ENCODE peak calls at places on chromosomes 5 and 9, in four cellular contexts. One of them, this sample, is unnamed.

GRCh38 chr5:53161876-53162275 is 52.3 kb upstream of the MOCS2 start:
- DNase-seq in mammary epithelial cell: peak; percentile 70
- DNase-seq in MM.1S: no peak
- DNase-seq in hepatocyte: no peak
- DNase-seq in this sample: no peak

GRCh38 chr5:19855031-19855430 is 133.0 kb downstream of the CDH18 start:
- DNase-seq in mammary epithelial cell: peak; percentile 72
- DNase-seq in MM.1S: no peak
- DNase-seq in hepatocyte: no peak
- DNase-seq in this sample: no peak

GRCh38 chr9:135278586-135278985 is 191.1 kb downstream of the OLFM1 start:
- DNase-seq in mammary epithelial cell: no peak
- DNase-seq in MM.1S: no peak
- DNase-seq in hepatocyte: no peak
- DNase-seq in this sample: no peak

GRCh38 chr9:129610473-129611301 is 10.2 kb downstream of the C9orf50 start:
- DNase-seq in mammary epithelial cell: peak; percentile 37
- DNase-seq in MM.1S: peak; percentile 72
- DNase-seq in hepatocyte: peak; percentile 91
- DNase-seq in this sample: peak; percentile 91

GRCh38 chr9:4603830-4604229 is 58.3 kb upstream of the PLPP6 start:
- DNase-seq in mammary epithelial cell: no peak
- DNase-seq in MM.1S: no peak
- DNase-seq in hepatocyte: no peak
- DNase-seq in this sample: no peak

GRCh38 chr9:14316574-14317304 is 2.8 kb upstream of the NFIB start:
- DNase-seq in mammary epithelial cell: no peak
- DNase-seq in MM.1S: no peak
- DNase-seq in hepatocyte: no peak
- DNase-seq in this sample: peak; percentile 14

GRCh38 chr5:90940227-90940995 is 381.8 kb downstream of the ADGRV1 start:
- DNase-seq in mammary epithelial cell: peak; percentile 56
- DNase-seq in MM.1S: peak; percentile 58
- DNase-seq in hepatocyte: peak; percentile 80
- DNase-seq in this sample: peak; percentile 74

GRCh38 chr5:2187687-2188086 is 305.0 kb upstream of the IRX4 start:
- DNase-seq in mammary epithelial cell: no peak
- DNase-seq in MM.1S: no peak
- DNase-seq in hepatocyte: no peak
- DNase-seq in this sample: no peak

GRCh38 chr5:179269781-179270543 is 75.3 kb downstream of the ADAMTS2 start:
- DNase-seq in mammary epithelial cell: no peak
- DNase-seq in MM.1S: no peak
- DNase-seq in hepatocyte: no peak
- DNase-seq in this sample: no peak

GRCh38 chr5:55816342-55816741 is 34.8 kb upstream of the IL31RA start:
- DNase-seq in mammary epithelial cell: peak; percentile 65
- DNase-seq in MM.1S: no peak
- DNase-seq in hepatocyte: peak; percentile 18
- DNase-seq in this sample: no peak

GRCh38 chr9:132944294-132945185 is at the start of gene TSC1:
- DNase-seq in mammary epithelial cell: peak; percentile 93
- DNase-seq in MM.1S: peak; percentile 92
- DNase-seq in hepatocyte: peak; percentile 98
- DNase-seq in this sample: peak; percentile 98

GRCh38 chr5:169702726-169703481 is 65.8 kb downstream of the DOCK2 start:
- DNase-seq in mammary epithelial cell: no peak
- DNase-seq in MM.1S: no peak
- DNase-seq in hepatocyte: no peak
- DNase-seq in this sample: peak; percentile 46

GRCh38 chr5:125310749-125311148 is 564.3 kb upstream of the ZNF608 start:
- DNase-seq in mammary epithelial cell: peak; percentile 76
- DNase-seq in MM.1S: no peak
- DNase-seq in hepatocyte: no peak
- DNase-seq in this sample: no peak

GRCh38 chr9:120894404-120895226 is 17.6 kb upstream of the PHF19 start:
- DNase-seq in mammary epithelial cell: no peak
- DNase-seq in MM.1S: no peak
- DNase-seq in hepatocyte: peak; percentile 69
- DNase-seq in this sample: peak; percentile 63

GRCh38 chr5:10441083-10441991 is at the start of gene ROPN1L:
- DNase-seq in mammary epithelial cell: peak; percentile 87
- DNase-seq in MM.1S: peak; percentile 88
- DNase-seq in hepatocyte: peak; percentile 92
- DNase-seq in this sample: peak; percentile 94

GRCh38 chr9:136178061-136178772 is 26.7 kb downstream of the LHX3 start:
- DNase-seq in mammary epithelial cell: no peak
- DNase-seq in MM.1S: no peak
- DNase-seq in hepatocyte: no peak
- DNase-seq in this sample: no peak

GRCh38 chr5:131710391-131710790 is 75.4 kb upstream of the RAPGEF6 start:
- DNase-seq in mammary epithelial cell: no peak
- DNase-seq in MM.1S: no peak
- DNase-seq in hepatocyte: no peak
- DNase-seq in this sample: no peak

GRCh38 chr9:126902160-126902559 is 12.4 kb upstream of the RALGPS1 start:
- DNase-seq in mammary epithelial cell: no peak
- DNase-seq in MM.1S: no peak
- DNase-seq in hepatocyte: no peak
- DNase-seq in this sample: no peak

GRCh38 chr5:120293796-120294195 is 170.3 kb upstream of the PRR16 start:
- DNase-seq in mammary epithelial cell: peak; percentile 76
- DNase-seq in MM.1S: no peak
- DNase-seq in hepatocyte: no peak
- DNase-seq in this sample: no peak

GRCh38 chr9:36039121-36039520 is 2.4 kb downstream of the RECK start:
- DNase-seq in mammary epithelial cell: no peak
- DNase-seq in MM.1S: no peak
- DNase-seq in hepatocyte: no peak
- DNase-seq in this sample: no peak

GRCh38 chr5:132202711-132203463 is 24.8 kb downstream of the P4HA2 start:
- DNase-seq in mammary epithelial cell: no peak
- DNase-seq in MM.1S: no peak
- DNase-seq in hepatocyte: no peak
- DNase-seq in this sample: no peak

GRCh38 chr9:25808554-25808953 is 130.3 kb upstream of the TUSC1 start:
- DNase-seq in mammary epithelial cell: no peak
- DNase-seq in MM.1S: no peak
- DNase-seq in hepatocyte: no peak
- DNase-seq in this sample: no peak
- H3K4me3 ChIP-seq in mammary epithelial cell: no peak overlapping the region
- H3K4me3 ChIP-seq in MM.1S: no peak overlapping the region
- H3K4me3 ChIP-seq in hepatocyte: no peak overlapping the region
- H3K4me3 ChIP-seq in this sample: no peak overlapping the region

DNA sequence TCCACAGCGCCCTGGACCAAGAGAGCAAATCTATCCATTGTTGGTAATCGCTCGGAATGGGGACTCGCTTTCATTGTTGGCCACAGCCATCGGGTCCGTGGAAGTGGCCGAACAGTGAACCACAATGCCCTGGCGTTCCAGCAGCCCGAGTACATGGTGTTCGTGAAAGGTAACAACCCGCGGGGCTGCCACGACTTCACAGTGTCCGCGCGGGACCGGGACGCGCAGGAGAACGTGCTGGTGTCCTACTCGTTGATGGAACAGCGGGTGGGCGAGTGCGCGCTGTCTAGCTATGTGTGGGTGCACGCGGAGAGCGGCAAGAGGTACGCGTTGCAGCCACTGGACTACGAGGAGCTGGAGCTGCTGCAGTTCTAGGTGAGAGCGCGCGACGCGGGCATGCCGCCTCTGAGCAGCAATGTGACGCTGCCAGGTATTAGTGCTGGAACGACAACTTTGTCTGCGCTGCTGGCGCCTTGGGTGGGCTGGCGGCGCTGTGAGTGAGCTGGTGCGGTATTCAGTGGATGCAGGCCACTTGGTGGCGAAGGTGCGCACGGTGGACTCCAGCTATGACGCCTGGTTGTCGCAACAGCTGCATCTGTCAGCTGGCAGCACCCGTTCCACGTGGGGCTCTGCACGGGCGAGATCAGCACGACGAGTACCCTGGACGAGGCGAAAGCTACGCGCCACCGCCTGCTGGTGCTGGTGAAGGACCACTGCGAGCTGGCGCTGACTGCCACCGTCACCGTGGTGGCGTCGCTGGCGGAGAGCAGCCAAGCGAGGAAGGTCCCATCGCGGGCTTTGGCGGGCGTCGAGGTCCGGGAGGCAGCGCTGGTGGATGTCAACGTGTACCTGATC is 6.1 kb upstream of the PCDHA11 start:
- DNase-seq in mammary epithelial cell: no peak
- DNase-seq in MM.1S: no peak
- DNase-seq in hepatocyte: no peak
- DNase-seq in this sample: no peak
- H3K9me3 ChIP-seq in mammary epithelial cell: peaks cover 19% of the 10 kb centered on the region
- H3K9me3 ChIP-seq in MM.1S: no peaks in the 10 kb centered on the region
- H3K9me3 ChIP-seq in hepatocyte: peaks cover 11% of the 10 kb centered on the region
- H3K9me3 ChIP-seq in this sample: peaks cover 5% of the 10 kb centered on the region

DNA sequence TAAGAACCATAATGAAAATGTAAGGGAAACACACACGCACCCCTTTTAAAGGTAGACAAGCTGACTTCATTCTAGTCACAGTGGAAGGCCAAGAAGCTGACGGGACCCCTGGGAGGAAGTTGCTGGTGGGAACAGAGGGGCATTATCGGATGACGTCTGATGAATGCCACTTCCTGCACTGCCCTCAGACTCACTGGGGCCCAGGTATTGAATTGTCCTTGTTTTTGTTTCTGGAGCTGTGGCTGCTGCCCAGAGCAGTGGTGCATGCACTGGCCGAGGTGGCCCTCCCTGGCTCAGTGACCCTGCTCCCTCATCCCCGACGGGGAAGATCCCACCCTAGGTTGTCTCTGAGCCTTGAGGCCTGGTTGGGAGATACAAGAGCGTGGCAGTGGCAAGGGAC is 15.3 kb upstream of the RPL26L1 start:
- DNase-seq in mammary epithelial cell: no peak
- DNase-seq in MM.1S: no peak
- DNase-seq in hepatocyte: no peak
- DNase-seq in this sample: no peak
- H3K79me2 ChIP-seq in mammary epithelial cell: no peaks in the 10 kb centered on the region
- H3K79me2 ChIP-seq in MM.1S: no peaks in the 10 kb centered on the region
- H3K79me2 ChIP-seq in hepatocyte: no peaks in the 10 kb centered on the region
- H3K79me2 ChIP-seq in this sample: no peaks in the 10 kb centered on the region

GRCh38 chr5:149409268-149409948 is 30.3 kb upstream of the IL17B start:
- DNase-seq in mammary epithelial cell: no peak
- DNase-seq in MM.1S: no peak
- DNase-seq in hepatocyte: no peak
- DNase-seq in this sample: no peak
- H3K4me3 ChIP-seq in mammary epithelial cell: no peak overlapping the region
- H3K4me3 ChIP-seq in MM.1S: no peak overlapping the region
- H3K4me3 ChIP-seq in hepatocyte: no peak overlapping the region
- H3K4me3 ChIP-seq in this sample: no peak overlapping the region

DNA sequence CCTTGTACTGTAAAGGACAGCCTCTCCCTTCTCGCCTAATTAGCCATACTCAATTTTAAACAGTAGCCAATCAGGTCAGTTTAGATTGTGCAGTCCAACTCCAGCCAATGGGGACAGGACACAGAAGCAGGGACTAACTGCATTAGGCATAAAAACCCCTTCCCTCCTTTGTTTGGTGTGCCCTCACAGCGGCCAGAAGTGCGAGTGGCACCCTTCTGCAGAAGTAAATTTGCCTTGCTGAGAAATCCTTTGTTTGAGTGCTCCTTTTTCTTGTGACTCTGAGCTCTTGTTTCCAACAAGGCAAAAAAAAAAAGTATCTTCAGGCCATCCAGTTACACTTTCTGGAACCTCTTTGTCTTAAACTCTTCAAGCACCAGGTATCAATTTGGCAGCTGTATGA is 97.4 kb downstream of the FAM114A2 start:
- DNase-seq in mammary epithelial cell: no peak
- DNase-seq in MM.1S: no peak
- DNase-seq in hepatocyte: no peak
- DNase-seq in this sample: no peak
- H3K9me3 ChIP-seq in mammary epithelial cell: peaks cover 23% of the 10 kb centered on the region
- H3K9me3 ChIP-seq in MM.1S: no peaks in the 10 kb centered on the region
- H3K9me3 ChIP-seq in hepatocyte: no peaks in the 10 kb centered on the region
- H3K9me3 ChIP-seq in this sample: no peaks in the 10 kb centered on the region

DNA sequence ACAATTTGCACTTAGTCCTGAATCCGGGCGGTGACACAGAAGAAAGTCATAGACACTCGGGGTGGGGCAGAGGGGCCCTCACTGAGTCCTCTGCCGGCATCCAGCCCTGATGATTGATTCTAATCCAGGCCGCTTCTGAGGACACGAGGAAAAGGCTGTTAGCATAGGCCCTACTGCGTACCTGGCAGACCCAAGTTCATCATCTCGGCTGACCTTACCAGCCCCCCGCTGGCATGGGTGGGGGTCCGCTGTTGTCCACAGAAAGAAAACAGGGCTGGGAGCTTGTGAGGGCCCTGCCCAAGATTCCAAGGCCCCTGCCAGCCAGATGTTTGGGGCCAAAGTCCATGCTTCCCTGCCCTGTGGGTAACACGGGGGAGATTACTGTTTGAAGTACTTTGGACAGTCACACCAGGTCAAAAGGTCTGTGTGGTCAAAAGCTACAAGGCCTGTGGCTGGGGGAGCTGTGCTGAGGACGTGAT is 24.5 kb downstream of the ERGIC1 start:
- DNase-seq in mammary epithelial cell: no peak
- DNase-seq in MM.1S: no peak
- DNase-seq in hepatocyte: peak; percentile 69
- DNase-seq in this sample: no peak
- H3K79me2 ChIP-seq in mammary epithelial cell: peaks cover 44% of the 10 kb centered on the region
- H3K79me2 ChIP-seq in MM.1S: peaks cover 99% of the 10 kb centered on the region
- H3K79me2 ChIP-seq in hepatocyte: peaks cover 79% of the 10 kb centered on the region
- H3K79me2 ChIP-seq in this sample: peaks cover 26% of the 10 kb centered on the region